ENCODE peak calls at places on chromosomes 1 and 21, in nine cellular contexts. V, G, K, U, C, Y, M, X and R are unnamed samples.

GRCh38 chr1:205271277-205271676 is 43.5 kb downstream of the TMCC2 start:
- DNase-seq in V (no peak), G (no peak), K (no peak), U (no peak), C (no peak), Y (no peak), M (no peak), X (no peak), R (no peak)

GRCh38 chr1:245516178-245516829 is 361.5 kb downstream of the KIF26B start:
- DNase-seq in V (no peak), G (no peak), K (peak; percentile 22), U (no peak), C (peak; percentile 31), Y (no peak), M (peak; percentile 74), X (no peak), R (peak; percentile 30)

GRCh38 chr1:115282825-115283224 is 55.2 kb downstream of the NGF start:
- DNase-seq in V (no peak), G (no peak), K (no peak), U (no peak), C (no peak), Y (no peak), M (no peak), X (no peak), R (no peak)

GRCh38 chr1:53869454-53870117 is 20.0 kb downstream of the YIPF1 start:
- DNase-seq in V (no peak), G (no peak), K (no peak), U (no peak), C (no peak), Y (no peak), M (peak; percentile 73), X (no peak), R (no peak)

GRCh38 chr1:241250465-241250864 is 106.5 kb downstream of the RGS7 start:
- DNase-seq in V (no peak), G (no peak), K (no peak), U (no peak), C (no peak), Y (no peak), M (no peak), X (no peak), R (no peak)

GRCh38 chr1:175471039-175471800 is 272.2 kb downstream of the TNR start:
- DNase-seq in V (peak; percentile 28), G (no peak), K (no peak), U (no peak), C (no peak), Y (no peak), M (no peak), X (no peak), R (no peak)

GRCh38 chr1:121587230-121587569 is 402.4 kb downstream of the SRGAP2C start:
- DNase-seq in V (no peak), G (no peak), K (no peak), U (no peak), C (no peak), Y (no peak), M (no peak), X (no peak), R (no peak)

GRCh38 chr1:227654858-227655752 is 80.0 kb downstream of the JMJD4 start:
- DNase-seq in V (no peak), G (no peak), K (no peak), U (no peak), C (no peak), Y (no peak), M (no peak), X (no peak), R (no peak)

GRCh38 chr1:51734899-51735745 is 118.2 kb downstream of the OSBPL9 start:
- DNase-seq in V (no peak), G (no peak), K (no peak), U (no peak), C (peak; percentile 44), Y (no peak), M (no peak), X (no peak), R (no peak)

GRCh38 chr21:35428489-35428888 is 379.4 kb upstream of the RUNX1 start:
- DNase-seq in V (no peak), G (no peak), K (no peak), U (no peak), C (no peak), Y (no peak), M (peak; percentile 4), X (no peak), R (peak; percentile 16)

GRCh38 chr1:42721926-42722325 is 18.1 kb downstream of the CLDN19 start:
- DNase-seq in V (no peak), G (no peak), K (no peak), U (no peak), C (no peak), Y (no peak), M (no peak), X (no peak), R (no peak)

GRCh38 chr1:29320541-29320940 is 84.2 kb downstream of the PTPRU start:
- DNase-seq in V (no peak), G (no peak), K (no peak), U (no peak), C (no peak), Y (no peak), M (no peak), X (no peak), R (no peak)

DNA sequence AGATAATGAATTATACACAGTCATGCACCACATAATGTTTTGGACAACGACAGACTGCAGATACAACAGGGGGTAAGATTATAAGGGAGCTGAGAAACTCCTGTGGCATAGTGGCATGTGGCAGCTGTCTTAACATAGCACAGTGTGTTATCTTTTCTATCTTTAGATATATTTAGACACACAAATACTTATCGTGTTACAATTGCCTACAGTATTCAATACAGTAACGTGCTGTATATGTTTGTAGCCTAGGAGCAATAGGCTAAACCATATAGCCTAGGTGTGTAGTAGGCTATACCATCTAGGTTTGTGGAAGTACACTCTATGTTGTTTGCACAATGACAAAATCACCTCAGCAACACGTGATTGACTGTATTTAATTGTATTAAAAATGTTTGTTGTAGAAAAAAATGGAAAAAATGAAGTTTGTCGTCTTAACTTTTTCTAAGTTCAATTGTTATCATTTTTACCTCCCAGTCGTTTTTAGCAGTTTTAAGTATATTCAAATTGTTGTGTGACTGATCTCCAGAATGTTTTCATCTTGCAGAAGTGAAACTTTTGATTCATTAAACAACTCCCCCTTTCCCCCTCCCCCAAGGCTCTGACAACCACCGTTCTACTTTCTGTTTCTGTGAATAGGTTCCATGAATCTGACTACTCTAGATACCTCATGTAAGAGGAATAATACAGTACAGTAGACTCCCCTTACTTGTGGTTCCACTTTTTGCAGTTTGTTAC is 351.0 kb upstream of the B3GALT2 start:
- DNase-seq in V (no peak), G (no peak), K (no peak), U (peak; percentile 79), C (no peak), Y (no peak), M (no peak), X (no peak), R (no peak)
- TF ChIP-seq REST in V (no peak), G (no peak), K (no peak), U (no peak), C (no peak), Y (no peak), M (no peak), X (no peak), R (no peak)

DNA sequence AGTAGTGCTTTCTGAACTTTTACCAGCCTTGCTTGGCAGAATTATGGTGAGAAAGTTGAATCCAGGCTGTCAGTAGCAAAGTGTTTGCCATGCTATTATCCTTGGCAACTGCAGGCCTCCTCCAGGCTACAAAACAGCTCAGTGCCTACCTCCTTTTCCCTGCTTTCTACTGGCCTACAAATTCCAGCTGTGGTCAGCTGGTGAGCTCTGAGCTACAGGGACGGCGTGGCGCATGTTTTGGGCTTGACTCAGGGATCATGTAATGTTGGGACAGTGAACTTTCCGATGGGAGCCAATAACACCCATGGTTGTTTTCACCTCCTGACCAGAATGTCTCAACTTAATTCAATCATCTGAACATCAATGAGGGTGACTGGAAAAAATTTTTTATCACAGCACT is 456.2 kb upstream of the ADAMTS5 start:
- DNase-seq in V (no peak), G (no peak), K (no peak), U (no peak), C (no peak), Y (no peak), M (no peak), X (no peak), R (no peak)
- TF ChIP-seq REST in V (no peak), G (no peak), K (no peak), U (no peak), C (no peak), Y (no peak), M (no peak), X (no peak), R (no peak)

GRCh38 chr1:94067196-94067595 is 53.8 kb downstream of the ABCA4 start:
- DNase-seq in V (no peak), G (no peak), K (no peak), U (no peak), C (no peak), Y (no peak), M (no peak), X (no peak), R (no peak)

GRCh38 chr1:94058766-94059165 is 62.2 kb downstream of the ABCA4 start:
- DNase-seq in V (no peak), G (no peak), K (no peak), U (no peak), C (no peak), Y (no peak), M (no peak), X (no peak), R (no peak)

GRCh38 chr1:94061513-94062443 is 59.2 kb downstream of the ABCA4 start:
- DNase-seq in V (peak; percentile 66), G (peak; percentile 87), K (peak; percentile 97), U (no peak), C (peak; percentile 77), Y (peak; percentile 67), M (peak; percentile 48), X (peak; percentile 79), R (peak; percentile 86)

GRCh38 chr1:94060720-94061119 is 60.2 kb downstream of the ABCA4 start:
- DNase-seq in V (no peak), G (no peak), K (no peak), U (no peak), C (no peak), Y (no peak), M (no peak), X (no peak), R (no peak)

DNA sequence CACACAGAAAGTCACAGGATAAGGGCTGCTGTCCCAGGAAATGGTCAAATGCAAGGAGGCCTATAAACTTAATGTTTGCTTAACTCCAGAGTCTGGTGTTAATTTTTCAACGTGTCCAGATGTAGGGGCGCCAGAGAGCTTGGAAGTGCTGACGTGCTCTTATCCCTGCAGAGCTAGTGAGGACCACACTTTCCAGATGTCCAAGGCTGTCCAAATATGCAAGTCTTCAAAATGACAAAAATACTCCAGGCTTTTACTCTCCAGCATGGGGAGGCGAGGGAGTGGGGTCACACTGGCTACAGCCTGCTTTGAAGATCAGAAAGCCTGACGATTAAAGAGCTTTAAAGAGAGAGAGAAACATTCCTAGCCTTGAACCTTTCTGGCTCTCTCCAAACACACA is 57.6 kb downstream of the ABCA4 start:
- DNase-seq in V (no peak), G (no peak), K (peak; percentile 76), U (no peak), C (no peak), Y (peak; percentile 51), M (no peak), X (peak; percentile 19), R (peak; percentile 62)
- TF ChIP-seq REST in V (no peak), G (no peak), K (no peak), U (no peak), C (no peak), Y (no peak), M (no peak), X (no peak), R (no peak)

GRCh38 chr1:153792631-153793041 is 17.4 kb downstream of the SLC27A3 start:
- DNase-seq in V (no peak), G (no peak), K (no peak), U (no peak), C (no peak), Y (no peak), M (no peak), X (no peak), R (no peak)
- TF ChIP-seq REST in V (no peak), G (no peak), K (no peak), U (no peak), C (no peak), Y (no peak), M (no peak), X (no peak), R (no peak)